ENCODE peak calls at places on chromosome 11, in eight cellular contexts. One of them, this sample, is unnamed.

GRCh38 chr11:67316882-67317364 is 13.6 kb downstream of the SSH3 start:
- DNase-seq in transverse colon: no peak
- DNase-seq in stomach: no peak
- DNase-seq in H1: no peak
- DNase-seq in GM12878: no peak
- DNase-seq in SK-N-SH: no peak
- DNase-seq in HepG2: no peak
- DNase-seq in suprapubic skin: no peak
- DNase-seq in this sample: no peak

GRCh38 chr11:94417386-94417987 is 16.3 kb upstream of the GPR83 start:
- DNase-seq in transverse colon: no peak
- DNase-seq in stomach: no peak
- DNase-seq in H1: no peak
- DNase-seq in GM12878: no peak
- DNase-seq in SK-N-SH: peak; percentile 26
- DNase-seq in HepG2: peak; percentile 25
- DNase-seq in suprapubic skin: no peak
- DNase-seq in this sample: no peak

GRCh38 chr11:129743029-129743846 is 72.4 kb upstream of the TMEM45B start:
- DNase-seq in transverse colon: no peak
- DNase-seq in stomach: peak; percentile 22
- DNase-seq in H1: no peak
- DNase-seq in GM12878: no peak
- DNase-seq in SK-N-SH: peak; percentile 27
- DNase-seq in HepG2: no peak
- DNase-seq in suprapubic skin: peak; percentile 76
- DNase-seq in this sample: no peak

GRCh38 chr11:19552100-19552499 is 160.5 kb upstream of the NAV2 start:
- DNase-seq in transverse colon: no peak
- DNase-seq in stomach: no peak
- DNase-seq in H1: no peak
- DNase-seq in GM12878: no peak
- DNase-seq in SK-N-SH: no peak
- DNase-seq in HepG2: no peak
- DNase-seq in suprapubic skin: no peak
- DNase-seq in this sample: no peak

GRCh38 chr11:79263001-79263400 is 177.8 kb downstream of the TENM4 start:
- DNase-seq in transverse colon: peak; percentile 25
- DNase-seq in stomach: peak; percentile 30
- DNase-seq in H1: no peak
- DNase-seq in GM12878: no peak
- DNase-seq in SK-N-SH: no peak
- DNase-seq in HepG2: no peak
- DNase-seq in suprapubic skin: no peak
- DNase-seq in this sample: peak; percentile 90

GRCh38 chr11:73178681-73179080 is 36.6 kb upstream of the FCHSD2 start:
- DNase-seq in transverse colon: no peak
- DNase-seq in stomach: no peak
- DNase-seq in H1: no peak
- DNase-seq in GM12878: no peak
- DNase-seq in SK-N-SH: no peak
- DNase-seq in HepG2: no peak
- DNase-seq in suprapubic skin: no peak
- DNase-seq in this sample: peak; percentile 52

GRCh38 chr11:11025087-11025486 is 167.2 kb upstream of the ZBED5 start:
- DNase-seq in transverse colon: no peak
- DNase-seq in stomach: no peak
- DNase-seq in H1: no peak
- DNase-seq in GM12878: no peak
- DNase-seq in SK-N-SH: no peak
- DNase-seq in HepG2: no peak
- DNase-seq in suprapubic skin: no peak
- DNase-seq in this sample: no peak

GRCh38 chr11:34263462-34264186 is 94.2 kb downstream of the ABTB2 start:
- DNase-seq in transverse colon: peak; percentile 79
- DNase-seq in stomach: peak; percentile 84
- DNase-seq in H1: no peak
- DNase-seq in GM12878: no peak
- DNase-seq in SK-N-SH: no peak
- DNase-seq in HepG2: peak; percentile 36
- DNase-seq in suprapubic skin: no peak
- DNase-seq in this sample: peak; percentile 76

GRCh38 chr11:100681064-100681502 is 6.0 kb upstream of the ARHGAP42 start:
- DNase-seq in transverse colon: peak; percentile 89
- DNase-seq in stomach: peak; percentile 78
- DNase-seq in H1: no peak
- DNase-seq in GM12878: peak; percentile 95
- DNase-seq in SK-N-SH: no peak
- DNase-seq in HepG2: peak; percentile 76
- DNase-seq in suprapubic skin: no peak
- DNase-seq in this sample: peak; percentile 75

GRCh38 chr11:15485432-15485831 is 370.7 kb downstream of the INSC start:
- DNase-seq in transverse colon: no peak
- DNase-seq in stomach: no peak
- DNase-seq in H1: no peak
- DNase-seq in GM12878: no peak
- DNase-seq in SK-N-SH: no peak
- DNase-seq in HepG2: no peak
- DNase-seq in suprapubic skin: no peak
- DNase-seq in this sample: no peak

GRCh38 chr11:8267280-8267679 is 3.6 kb upstream of the LMO1 start:
- DNase-seq in transverse colon: no peak
- DNase-seq in stomach: no peak
- DNase-seq in H1: no peak
- DNase-seq in GM12878: no peak
- DNase-seq in SK-N-SH: no peak
- DNase-seq in HepG2: no peak
- DNase-seq in suprapubic skin: peak; percentile 35
- DNase-seq in this sample: peak; percentile 54

DNA sequence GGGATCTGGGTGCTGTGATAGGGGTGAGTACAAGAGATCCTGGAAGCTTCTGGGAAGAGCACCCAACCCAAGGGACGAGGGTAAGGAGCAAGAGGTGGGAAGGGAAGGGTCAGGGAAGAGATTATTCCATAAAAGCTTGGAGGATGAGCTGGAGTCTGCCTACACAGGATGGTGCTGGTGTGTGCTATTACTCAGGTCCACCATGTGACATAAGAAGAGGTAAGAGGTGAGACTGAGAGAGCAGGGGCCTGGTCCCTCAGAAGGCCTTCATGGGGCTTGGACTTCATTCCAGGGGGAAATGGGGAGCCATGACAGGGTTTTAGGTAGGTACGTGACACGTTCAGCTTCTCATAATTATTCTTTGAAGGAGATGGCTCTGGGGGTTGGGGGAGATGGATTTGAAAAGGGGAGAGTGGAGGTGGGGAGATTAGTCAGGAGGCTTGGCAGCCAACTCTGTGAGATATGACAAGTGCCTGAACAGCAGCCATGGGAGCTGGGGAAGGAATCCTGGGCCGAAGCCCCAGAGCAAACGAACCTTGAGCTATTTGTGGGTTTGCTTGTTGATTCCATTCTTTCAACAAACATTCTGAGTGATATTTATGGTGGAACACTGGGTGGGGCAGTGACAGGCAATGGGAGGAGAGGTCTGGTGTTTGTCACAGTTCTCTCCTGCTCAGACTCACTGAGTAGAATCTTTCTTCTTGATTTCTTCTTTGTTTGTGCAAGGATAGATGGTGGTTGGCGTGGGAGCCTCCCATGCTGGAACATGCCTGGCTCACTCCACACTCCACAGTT is 11.2 kb upstream of the NCAM1 start:
- DNase-seq in transverse colon: no peak
- DNase-seq in stomach: no peak
- DNase-seq in H1: no peak
- DNase-seq in GM12878: no peak
- DNase-seq in SK-N-SH: no peak
- DNase-seq in HepG2: no peak
- DNase-seq in suprapubic skin: no peak
- DNase-seq in this sample: peak; percentile 77
- TF ChIP-seq POLR2AphosphoS5 in transverse colon: peak; percentile 84
- TF ChIP-seq POLR2AphosphoS5 in stomach: no peak
- TF ChIP-seq POLR2AphosphoS5 in H1: no peak
- TF ChIP-seq POLR2AphosphoS5 in GM12878: no peak
- TF ChIP-seq POLR2AphosphoS5 in SK-N-SH: no peak
- TF ChIP-seq POLR2AphosphoS5 in HepG2: no peak
- TF ChIP-seq POLR2AphosphoS5 in suprapubic skin: no peak
- TF ChIP-seq POLR2AphosphoS5 in this sample: peak; percentile 93

GRCh38 chr11:36167073-36167472 is 122.2 kb downstream of the COMMD9 start:
- DNase-seq in transverse colon: no peak
- DNase-seq in stomach: no peak
- DNase-seq in H1: no peak
- DNase-seq in GM12878: no peak
- DNase-seq in SK-N-SH: no peak
- DNase-seq in HepG2: no peak
- DNase-seq in suprapubic skin: no peak
- DNase-seq in this sample: no peak

GRCh38 chr11:36162282-36162825 is 126.9 kb downstream of the COMMD9 start:
- DNase-seq in transverse colon: no peak
- DNase-seq in stomach: no peak
- DNase-seq in H1: no peak
- DNase-seq in GM12878: no peak
- DNase-seq in SK-N-SH: no peak
- DNase-seq in HepG2: no peak
- DNase-seq in suprapubic skin: no peak
- DNase-seq in this sample: no peak

GRCh38 chr11:36165638-36166389 is 123.4 kb downstream of the COMMD9 start:
- DNase-seq in transverse colon: no peak
- DNase-seq in stomach: no peak
- DNase-seq in H1: no peak
- DNase-seq in GM12878: no peak
- DNase-seq in SK-N-SH: peak; percentile 32
- DNase-seq in HepG2: no peak
- DNase-seq in suprapubic skin: no peak
- DNase-seq in this sample: no peak

GRCh38 chr11:36162909-36163434 is 126.3 kb downstream of the COMMD9 start:
- DNase-seq in transverse colon: no peak
- DNase-seq in stomach: no peak
- DNase-seq in H1: no peak
- DNase-seq in GM12878: no peak
- DNase-seq in SK-N-SH: peak; percentile 62
- DNase-seq in HepG2: no peak
- DNase-seq in suprapubic skin: no peak
- DNase-seq in this sample: no peak

GRCh38 chr11:36164522-36165250 is 124.5 kb downstream of the COMMD9 start:
- DNase-seq in transverse colon: no peak
- DNase-seq in stomach: no peak
- DNase-seq in H1: no peak
- DNase-seq in GM12878: no peak
- DNase-seq in SK-N-SH: no peak
- DNase-seq in HepG2: no peak
- DNase-seq in suprapubic skin: no peak
- DNase-seq in this sample: no peak
- TF ChIP-seq EP300 in transverse colon: no peak
- TF ChIP-seq EP300 in stomach: no peak
- TF ChIP-seq EP300 in H1: no peak
- TF ChIP-seq EP300 in GM12878: no peak
- TF ChIP-seq EP300 in SK-N-SH: peak; percentile 75
- TF ChIP-seq EP300 in HepG2: no peak
- TF ChIP-seq EP300 in suprapubic skin: no peak
- TF ChIP-seq EP300 in this sample: no peak

DNA sequence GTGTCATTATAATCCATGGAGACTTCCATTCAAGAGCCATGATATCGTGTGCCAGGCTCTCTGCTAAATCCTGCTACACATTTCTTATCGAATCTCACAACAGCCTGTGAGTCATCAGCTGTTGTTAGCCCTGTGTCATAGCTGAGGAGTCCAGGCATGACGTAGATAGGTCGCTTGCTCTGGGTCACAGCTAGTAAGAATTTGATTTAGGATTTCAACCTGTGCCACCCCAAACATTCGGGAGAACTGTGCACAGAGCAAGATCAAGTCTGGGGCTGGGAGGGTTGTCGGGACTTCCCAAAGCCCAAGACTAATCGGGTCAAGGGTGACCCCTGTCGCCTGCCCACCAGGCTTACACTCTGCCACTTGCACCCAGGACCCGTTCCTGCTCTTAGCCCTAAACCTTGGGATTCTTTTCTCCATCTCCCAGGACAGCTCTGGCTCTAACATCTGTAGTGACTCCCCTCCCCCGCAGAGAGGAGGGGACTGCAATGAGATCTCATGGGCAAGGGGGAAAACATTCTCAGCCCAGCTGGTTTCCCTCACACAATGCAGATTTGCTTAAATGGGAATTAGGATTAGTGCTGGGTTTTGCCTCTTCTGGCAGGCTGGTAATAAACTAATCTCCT is 34.3 kb downstream of the TSPAN18 start:
- DNase-seq in transverse colon: no peak
- DNase-seq in stomach: peak; percentile 31
- DNase-seq in H1: peak; percentile 68
- DNase-seq in GM12878: no peak
- DNase-seq in SK-N-SH: peak; percentile 54
- DNase-seq in HepG2: no peak
- DNase-seq in suprapubic skin: peak; percentile 71
- DNase-seq in this sample: peak; percentile 84
- TF ChIP-seq POLR2AphosphoS5 in transverse colon: no peak
- TF ChIP-seq POLR2AphosphoS5 in stomach: peak; percentile 6
- TF ChIP-seq POLR2AphosphoS5 in H1: no peak
- TF ChIP-seq POLR2AphosphoS5 in GM12878: no peak
- TF ChIP-seq POLR2AphosphoS5 in SK-N-SH: no peak
- TF ChIP-seq POLR2AphosphoS5 in HepG2: no peak
- TF ChIP-seq POLR2AphosphoS5 in suprapubic skin: no peak
- TF ChIP-seq POLR2AphosphoS5 in this sample: no peak

GRCh38 chr11:59560290-59560701 is 49.0 kb downstream of the OR4D9 start:
- DNase-seq in transverse colon: peak; percentile 69
- DNase-seq in stomach: peak; percentile 65
- DNase-seq in H1: peak; percentile 82
- DNase-seq in GM12878: peak; percentile 93
- DNase-seq in SK-N-SH: peak; percentile 64
- DNase-seq in HepG2: peak; percentile 81
- DNase-seq in suprapubic skin: no peak
- DNase-seq in this sample: peak; percentile 80

GRCh38 chr11:59559886-59560285 is 48.5 kb downstream of the OR4D9 start:
- DNase-seq in transverse colon: no peak
- DNase-seq in stomach: no peak
- DNase-seq in H1: no peak
- DNase-seq in GM12878: no peak
- DNase-seq in SK-N-SH: peak; percentile 26
- DNase-seq in HepG2: no peak
- DNase-seq in suprapubic skin: no peak
- DNase-seq in this sample: no peak

GRCh38 chr11:59557940-59558643 is 46.8 kb downstream of the OR4D9 start:
- DNase-seq in transverse colon: no peak
- DNase-seq in stomach: no peak
- DNase-seq in H1: no peak
- DNase-seq in GM12878: no peak
- DNase-seq in SK-N-SH: no peak
- DNase-seq in HepG2: no peak
- DNase-seq in suprapubic skin: no peak
- DNase-seq in this sample: no peak

GRCh38 chr11:59560702-59561469 is 49.5 kb downstream of the OR4D9 start:
- DNase-seq in transverse colon: peak; percentile 91
- DNase-seq in stomach: peak; percentile 86
- DNase-seq in H1: peak; percentile 70
- DNase-seq in GM12878: peak; percentile 51
- DNase-seq in SK-N-SH: peak; percentile 91
- DNase-seq in HepG2: peak; percentile 77
- DNase-seq in suprapubic skin: peak; percentile 93
- DNase-seq in this sample: peak; percentile 95

DNA sequence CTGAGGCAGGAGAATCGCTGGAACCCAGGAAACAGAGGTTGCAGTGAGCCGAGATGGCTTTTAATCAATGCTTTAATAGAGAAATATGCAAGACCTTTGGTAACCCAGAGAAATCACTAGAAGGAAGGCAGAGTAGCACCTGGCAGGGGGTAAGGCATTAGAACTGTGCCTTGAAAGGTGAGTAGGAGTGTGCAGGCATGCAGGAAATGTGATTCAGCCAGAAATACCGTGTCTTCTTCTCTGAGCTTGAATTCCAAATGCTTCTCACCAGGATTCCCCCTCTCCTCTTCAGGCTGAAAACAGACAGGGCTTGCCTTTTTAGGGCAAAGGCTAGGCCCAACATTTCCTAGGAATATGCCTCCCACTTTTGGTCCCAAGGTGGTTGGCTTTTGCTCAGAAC is 51.0 kb downstream of the OR4D9 start:
- DNase-seq in transverse colon: no peak
- DNase-seq in stomach: no peak
- DNase-seq in H1: no peak
- DNase-seq in GM12878: no peak
- DNase-seq in SK-N-SH: no peak
- DNase-seq in HepG2: no peak
- DNase-seq in suprapubic skin: no peak
- DNase-seq in this sample: no peak
- TF ChIP-seq EP300 in transverse colon: no peak
- TF ChIP-seq EP300 in stomach: no peak
- TF ChIP-seq EP300 in H1: no peak
- TF ChIP-seq EP300 in GM12878: no peak
- TF ChIP-seq EP300 in SK-N-SH: no peak
- TF ChIP-seq EP300 in HepG2: no peak
- TF ChIP-seq EP300 in suprapubic skin: no peak
- TF ChIP-seq EP300 in this sample: no peak